ENCODE peak calls at places on chromosomes 11 and 22, in seven cellular contexts. Z is naive thymus-derived CD4-positive, alpha-beta T cell; W is tibial nerve; M is GM23338; S is tibial artery; Y is upper lobe of left lung; F is Caco-2. E is an unnamed sample. For H3K4me1, the result is how much of the 10 kb centered on the place peaks cover.

GRCh38 chr11:68969386-68969785 is 11.4 kb downstream of the MRGPRD start:
- DNase-seq in Z (no peak), W (no peak), M (no peak), S (no peak), Y (no peak), F (no peak), E (no peak)

GRCh38 chr22:50724616-50725015 is 13.4 kb upstream of the ACR start:
- DNase-seq in Z (no peak), W (no peak), M (no peak), S (no peak), Y (no peak), F (no peak), E (peak)

GRCh38 chr11:34731596-34731995 is 110.7 kb downstream of the EHF start:
- DNase-seq in Z (no peak), W (no peak), M (no peak), S (no peak), Y (no peak), F (no peak), E (no peak)

GRCh38 chr11:131537196-131537595 is 166.8 kb downstream of the NTM start:
- DNase-seq in Z (no peak), W (no peak), M (no peak), S (no peak), Y (no peak), F (no peak), E (no peak)

GRCh38 chr11:87290304-87290922 is 252.7 kb downstream of the TMEM135 start:
- DNase-seq in Z (peak), W (no peak), M (peak), S (no peak), Y (no peak), F (peak), E (no peak)

GRCh38 chr22:36577019-36577418 is 48.1 kb upstream of the EIF3D start:
- DNase-seq in Z (no peak), W (no peak), M (no peak), S (no peak), Y (no peak), F (no peak), E (no peak)

GRCh38 chr22:28829358-28830181 is 29.2 kb upstream of the XBP1 start:
- DNase-seq in Z (peak), W (peak), M (peak), S (peak), Y (no peak), F (peak), E (peak)

GRCh38 chr11:46607516-46607915 is 9.5 kb downstream of the HARBI1 start:
- DNase-seq in Z (no peak), W (no peak), M (no peak), S (no peak), Y (no peak), F (no peak), E (no peak)

GRCh38 chr22:48342016-48342415 is 1485.7 kb downstream of the BRD1 start:
- DNase-seq in Z (no peak), W (no peak), M (no peak), S (no peak), Y (no peak), F (no peak), E (no peak)

GRCh38 chr11:61108847-61109585 is 6.7 kb downstream of the CD5 start:
- DNase-seq in Z (no peak), W (no peak), M (no peak), S (no peak), Y (no peak), F (no peak), E (peak)

GRCh38 chr11:134367781-134368180 is 36.0 kb downstream of the GLB1L2 start:
- DNase-seq in Z (no peak), W (no peak), M (no peak), S (no peak), Y (peak), F (no peak), E (no peak)

GRCh38 chr22:36931446-36931845 is 18.0 kb downstream of the CSF2RB start:
- DNase-seq in Z (no peak), W (no peak), M (no peak), S (no peak), Y (no peak), F (no peak), E (no peak)

GRCh38 chr11:8709002-8709672 is 26.5 kb downstream of the RPL27A start:
- DNase-seq in Z (no peak), W (peak), M (peak), S (peak), Y (peak), F (no peak), E (peak)

GRCh38 chr11:35288817-35289541 is 130.4 kb downstream of the SLC1A2 start:
- DNase-seq in Z (no peak), W (no peak), M (no peak), S (no peak), Y (no peak), F (no peak), E (no peak)

GRCh38 chr11:2886191-2886894 is 768 bp upstream of the CDKN1C start:
- DNase-seq in Z (no peak), W (no peak), M (peak), S (no peak), Y (peak), F (no peak), E (no peak)
- H3K4me3 ChIP-seq in Z (no peak), W (peak), M (peak), S (peak), Y (no peak), F (no peak), E (peak)

DNA sequence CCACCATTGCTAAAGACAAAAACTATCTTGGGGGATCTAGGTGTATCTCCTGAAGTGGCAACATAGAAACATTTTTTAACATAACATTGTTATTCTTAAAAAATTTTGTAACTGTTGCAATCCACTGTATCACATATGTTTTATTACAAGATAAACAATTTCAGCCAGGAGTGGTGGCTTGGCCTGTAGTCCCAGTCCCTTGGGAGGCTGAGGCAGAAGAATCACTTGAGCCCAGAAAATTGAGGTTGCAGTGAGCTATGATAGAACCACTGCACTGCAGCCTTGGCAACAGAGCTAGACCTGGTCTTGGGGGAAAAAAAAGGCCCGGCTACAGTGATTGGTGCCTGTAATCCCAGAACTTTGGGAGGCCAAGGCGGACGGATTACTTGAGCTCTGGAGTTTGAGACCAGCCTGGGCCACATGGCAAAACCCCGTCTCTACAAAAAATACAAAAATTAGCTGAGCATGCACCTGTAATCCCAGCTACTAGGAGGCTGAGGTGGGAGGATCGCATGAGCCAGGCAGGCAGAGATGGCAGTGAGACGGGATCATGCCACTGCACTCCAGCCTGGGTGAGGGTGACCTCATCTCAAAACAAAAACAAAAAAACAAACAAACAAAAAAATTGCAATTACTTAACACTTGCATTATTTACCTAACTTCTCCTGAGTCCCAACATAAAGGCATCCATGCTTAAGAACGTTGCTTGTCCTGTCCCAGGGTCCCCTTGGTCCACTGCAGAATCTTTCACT is 1.5 kb upstream of the DEPDC5 start:
- DNase-seq in Z (no peak), W (no peak), M (no peak), S (no peak), Y (no peak), F (no peak), E (no peak)
- H3K4me1 ChIP-seq in Z (under half), W (half or more), M (under half), S (under half), Y (under half), F (under half), E (under half)

GRCh38 chr22:30399718-30400117 is 2.9 kb downstream of the SEC14L2 start:
- DNase-seq in Z (no peak), W (no peak), M (no peak), S (no peak), Y (no peak), F (no peak), E (no peak)

GRCh38 chr22:30396871-30397655 is at the start of gene SEC14L2:
- DNase-seq in Z (peak), W (peak), M (peak), S (peak), Y (peak), F (peak), E (peak)

GRCh38 chr22:30397656-30398635 is 1.1 kb downstream of the SEC14L2 start:
- DNase-seq in Z (no peak), W (no peak), M (no peak), S (no peak), Y (no peak), F (no peak), E (peak)

GRCh38 chr22:30400159-30400558 is 3.3 kb downstream of the SEC14L2 start:
- DNase-seq in Z (no peak), W (no peak), M (no peak), S (no peak), Y (no peak), F (no peak), E (no peak)

DNA sequence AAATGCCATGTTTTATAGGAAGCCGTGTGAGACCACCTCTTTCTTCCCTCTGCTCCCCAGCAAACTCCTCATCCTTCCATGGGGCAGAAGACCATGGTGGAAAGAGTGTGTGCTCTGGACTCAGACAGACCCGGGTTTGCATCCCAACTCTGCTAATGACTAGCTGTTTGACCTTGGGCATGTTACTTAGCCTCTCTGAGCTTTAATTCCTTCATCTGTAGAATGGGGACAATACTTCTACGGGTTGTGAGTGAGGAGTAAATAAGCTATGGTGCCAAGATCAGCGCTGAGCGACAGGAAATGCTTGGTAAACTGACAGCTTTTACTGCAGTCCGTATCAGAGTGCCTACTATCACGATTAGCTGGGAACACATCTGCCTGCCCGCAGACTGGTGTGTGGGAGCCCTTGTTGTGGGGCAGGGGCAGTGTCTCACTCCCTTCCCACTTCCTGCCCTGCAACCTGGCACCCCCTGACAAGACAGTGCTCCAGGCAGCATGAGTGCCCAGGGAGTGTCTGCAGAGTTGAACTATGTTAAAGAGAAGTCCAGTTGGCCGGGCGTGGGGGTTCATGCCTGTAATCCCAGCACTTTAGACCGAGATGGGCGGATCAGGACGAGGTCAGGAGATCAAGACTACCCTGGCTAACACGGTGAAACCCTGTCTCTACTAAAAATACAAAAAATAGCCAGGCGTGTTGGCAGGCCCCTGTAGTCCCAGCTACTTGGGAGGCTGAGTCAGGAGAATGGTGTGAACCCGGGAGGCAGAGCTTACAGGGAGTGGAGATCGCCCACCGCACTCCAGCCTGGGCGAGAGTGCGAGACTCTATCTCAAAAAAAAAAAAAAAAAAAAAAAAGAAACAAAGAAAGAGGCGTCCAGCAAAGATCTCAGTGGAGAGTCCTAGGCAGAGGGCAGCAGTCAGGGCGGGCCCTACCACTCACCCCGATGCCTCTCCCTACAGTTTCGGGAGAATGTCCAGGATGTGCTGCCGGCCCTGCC is 2.2 kb downstream of the SEC14L2 start:
- DNase-seq in Z (no peak), W (no peak), M (no peak), S (no peak), Y (no peak), F (no peak), E (peak)
- H3K4me3 ChIP-seq in Z (peak), W (no peak), M (no peak), S (no peak), Y (no peak), F (no peak), E (peak)

DNA sequence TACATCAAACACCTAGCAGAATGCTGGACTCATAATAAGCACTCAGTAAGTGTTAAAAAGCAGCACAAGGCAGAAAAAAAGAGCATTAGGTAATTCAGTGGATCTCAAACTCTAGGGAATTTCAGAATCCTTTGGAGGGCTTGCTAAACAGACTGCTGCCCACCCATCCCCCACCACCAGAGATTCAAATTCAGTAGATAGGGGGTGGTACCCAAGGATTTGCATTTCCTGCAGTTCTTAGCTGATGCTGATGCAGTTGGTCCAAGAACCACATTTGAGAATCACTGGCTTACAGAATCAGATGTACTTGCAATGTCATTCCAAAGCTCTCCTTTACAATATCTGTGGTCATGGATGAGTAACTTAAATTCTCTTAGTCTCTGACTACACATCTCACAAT is 664.6 kb downstream of the KCNA4 start:
- DNase-seq in Z (no peak), W (no peak), M (peak), S (no peak), Y (no peak), F (no peak), E (no peak)
- H3K4me1 ChIP-seq in Z (under half), W (under half), M (under half), S (under half), Y (under half), F (under half), E (under half)

GRCh38 chr11:27362032-27362431 is 983 bp downstream of the CCDC34 start:
- DNase-seq in Z (no peak), W (no peak), M (no peak), S (no peak), Y (no peak), F (no peak), E (no peak)
- H3K4me3 ChIP-seq in Z (peak), W (no peak), M (peak), S (no peak), Y (no peak), F (peak), E (no peak)

DNA sequence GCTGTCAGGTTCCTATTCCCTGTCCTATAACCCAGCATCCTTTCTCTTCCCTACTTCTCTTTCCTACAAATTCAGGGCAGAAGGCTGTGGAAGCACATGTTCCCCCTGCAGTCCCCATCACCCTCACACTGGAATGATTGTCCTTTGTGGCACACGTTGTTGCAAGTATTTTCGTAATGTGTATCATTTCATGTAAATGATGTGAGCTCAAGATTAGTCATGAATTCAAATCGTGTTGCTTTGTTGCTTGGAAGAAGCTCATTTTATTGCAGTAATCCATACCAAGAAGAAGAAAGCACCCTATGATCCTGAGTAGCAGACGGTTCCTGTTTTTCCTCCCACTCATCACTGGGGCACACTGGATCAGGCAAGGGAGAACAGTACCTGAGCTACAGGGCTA is 173.4 kb downstream of the NCAM1 start:
- DNase-seq in Z (no peak), W (no peak), M (no peak), S (no peak), Y (no peak), F (no peak), E (no peak)
- H3K4me1 ChIP-seq in Z (under half), W (under half), M (under half), S (under half), Y (under half), F (under half), E (under half)

GRCh38 chr22:44683237-44683636 is 18.8 kb upstream of the PRR5 start:
- DNase-seq in Z (no peak), W (no peak), M (no peak), S (no peak), Y (no peak), F (no peak), E (no peak)

GRCh38 chr22:44683881-44684280 is 18.1 kb upstream of the PRR5 start:
- DNase-seq in Z (no peak), W (no peak), M (no peak), S (no peak), Y (no peak), F (no peak), E (no peak)

GRCh38 chr22:44684506-44685383 is 17.3 kb upstream of the PRR5 start:
- DNase-seq in Z (peak), W (peak), M (peak), S (peak), Y (no peak), F (peak), E (peak)

GRCh38 chr22:44686873-44687600 is 15.0 kb upstream of the PRR5 start:
- DNase-seq in Z (no peak), W (no peak), M (no peak), S (no peak), Y (no peak), F (peak), E (no peak)

DNA sequence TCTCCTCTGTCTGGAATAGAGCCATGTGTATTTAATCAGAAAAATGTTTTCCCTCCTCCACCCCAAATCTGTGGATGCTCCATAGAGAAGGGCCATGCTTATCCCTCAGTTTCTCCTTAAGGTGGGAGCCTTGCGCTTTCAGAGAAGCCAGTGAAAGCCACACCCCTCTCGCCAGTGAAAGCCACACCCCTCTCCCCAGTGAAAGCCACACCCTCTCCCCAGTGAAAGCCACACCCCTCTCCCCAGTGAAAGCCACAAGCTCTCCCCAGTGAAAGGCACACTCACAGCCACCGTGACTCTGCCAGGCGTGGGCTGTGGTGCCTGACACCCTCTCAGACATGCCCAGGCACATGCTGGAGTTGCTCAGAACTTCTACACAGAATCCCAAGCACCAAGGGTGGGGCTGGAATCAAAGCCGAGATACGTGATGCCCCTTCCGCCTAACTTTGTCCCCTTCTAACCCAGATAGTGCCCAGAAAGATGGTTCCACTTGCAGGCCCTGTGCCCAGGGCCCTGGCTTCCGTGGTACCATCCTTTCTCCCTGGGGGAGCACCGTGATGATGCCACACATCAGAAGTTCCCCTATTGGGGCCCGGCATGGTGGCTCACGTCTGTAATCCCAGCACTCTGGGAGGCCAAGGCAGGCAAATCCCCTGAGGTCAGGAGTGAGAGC is 16.5 kb upstream of the PRR5 start:
- DNase-seq in Z (peak), W (no peak), M (peak), S (no peak), Y (no peak), F (peak), E (no peak)
- H3K4me3 ChIP-seq in Z (no peak), W (no peak), M (no peak), S (no peak), Y (no peak), F (no peak), E (no peak)

GRCh38 chr22:18973264-18974031 is 37.4 kb upstream of the PRODH start:
- DNase-seq in Z (no peak), W (no peak), M (no peak), S (no peak), Y (peak), F (no peak), E (peak)

GRCh38 chr22:18974477-18975180 is 38.5 kb upstream of the PRODH start:
- DNase-seq in Z (no peak), W (no peak), M (no peak), S (no peak), Y (peak), F (no peak), E (no peak)

GRCh38 chr22:18977824-18978425 is 41.8 kb upstream of the PRODH start:
- DNase-seq in Z (no peak), W (no peak), M (no peak), S (no peak), Y (no peak), F (no peak), E (no peak)

GRCh38 chr22:18976197-18976751 is 40.2 kb upstream of the PRODH start:
- DNase-seq in Z (no peak), W (no peak), M (no peak), S (no peak), Y (peak), F (no peak), E (no peak)

GRCh38 chr22:18975434-18976196 is 39.5 kb upstream of the PRODH start:
- DNase-seq in Z (no peak), W (no peak), M (no peak), S (no peak), Y (peak), F (no peak), E (no peak)
- H3K4me1 ChIP-seq in Z (under half), W (under half), M (under half), S (under half), Y (under half), F (under half), E (under half)

DNA sequence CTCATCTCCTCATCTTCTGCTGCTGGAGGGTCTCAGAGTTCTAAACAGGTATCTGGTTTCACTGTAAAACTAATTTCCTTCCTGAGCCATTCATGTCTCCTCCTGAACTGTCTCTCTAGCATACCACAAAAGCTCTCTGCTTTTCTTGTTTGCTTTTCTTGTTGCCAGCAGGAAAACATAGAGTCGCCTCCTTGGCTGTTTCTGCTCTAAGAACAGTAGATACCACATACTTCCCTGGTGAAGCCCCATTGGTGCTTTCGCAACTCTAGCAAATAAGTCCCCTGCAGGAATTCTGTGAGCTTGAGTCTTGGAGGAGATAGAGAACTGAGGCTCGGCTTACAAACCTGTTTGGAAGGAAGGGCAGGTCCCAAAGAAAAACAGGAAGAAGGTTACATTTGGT is 7.0 kb downstream of the DIXDC1 start:
- DNase-seq in Z (no peak), W (no peak), M (peak), S (no peak), Y (no peak), F (peak), E (no peak)
- H3K4me3 ChIP-seq in Z (no peak), W (no peak), M (no peak), S (peak), Y (no peak), F (no peak), E (no peak)